ENCODE peak calls at places on chromosomes 3 and 15, in eight cellular contexts. L, S, D, M, H, B, R and V are unnamed samples.
A peak's percentile ranks its signal among the peaks of the same experiment; 100 is the strongest.

GRCh38 chr15:68599153-68599545 is 20.4 kb downstream of the CORO2B start:
- DNase-seq in B (no peak), R (no peak), L (no peak), H (no peak), M (no peak), D (no peak), S (no peak), V (no peak)

GRCh38 chr3:130658666-130659065 is 88.0 kb downstream of the PIK3R4 start:
- DNase-seq in B (no peak), M (peak; percentile 47), D (no peak), L (no peak), H (no peak), S (no peak), R (no peak), V (no peak)

GRCh38 chr15:90877315-90877714 is 7.0 kb upstream of the FES start:
- DNase-seq in D (no peak), R (no peak), L (no peak), M (no peak), B (no peak), S (peak; percentile 55), H (no peak), V (no peak)

GRCh38 chr3:66001626-66002025 is 37.1 kb downstream of the MAGI1 start:
- DNase-seq in S (no peak), M (no peak), D (no peak), R (no peak), B (no peak), H (no peak), L (no peak), V (no peak)

GRCh38 chr3:98018301-98018700 is 16.8 kb downstream of the GABRR3 start:
- DNase-seq in S (no peak), D (no peak), H (no peak), L (no peak), M (no peak), R (no peak), B (no peak), V (no peak)

GRCh38 chr15:79942656-79943481 is 28.1 kb downstream of the BCL2A1 start:
- DNase-seq in R (no peak), B (no peak), L (no peak), S (no peak), M (no peak), D (no peak), H (no peak), V (no peak)

GRCh38 chr3:15982243-15982642 is 184.5 kb upstream of the ANKRD28 start:
- DNase-seq in D (no peak), B (no peak), S (no peak), M (no peak), L (no peak), H (no peak), R (no peak), V (no peak)

GRCh38 chr3:194877311-194878119 is 191.8 kb downstream of the FAM43A start:
- DNase-seq in L (no peak), D (no peak), B (no peak), H (no peak), M (no peak), S (no peak), R (no peak), V (no peak)

GRCh38 chr15:78211189-78211921 is 23.0 kb downstream of the ACSBG1 start:
- DNase-seq in D (no peak), R (no peak), M (peak; percentile 47), S (no peak), L (no peak), B (no peak), H (no peak), V (no peak)

GRCh38 chr15:78209646-78210348 is 24.6 kb downstream of the ACSBG1 start:
- DNase-seq in M (no peak), B (no peak), L (no peak), S (peak; percentile 88), R (no peak), H (peak; percentile 66), D (peak; percentile 6), V (peak; percentile 23)

GRCh38 chr15:78212008-78212407 is 22.4 kb downstream of the ACSBG1 start:
- DNase-seq in D (no peak), R (no peak), M (no peak), B (no peak), L (no peak), H (no peak), S (no peak), V (no peak)

GRCh38 chr15:78208887-78209645 is 25.3 kb downstream of the ACSBG1 start:
- DNase-seq in B (no peak), D (peak; percentile 4), H (no peak), L (no peak), M (no peak), R (no peak), S (no peak), V (peak; percentile 45)

GRCh38 chr15:78210349-78210717 is 24.0 kb downstream of the ACSBG1 start:
- DNase-seq in R (no peak), M (no peak), L (no peak), D (peak; percentile 1), B (no peak), H (no peak), S (no peak), V (peak; percentile 11)
- TF ChIP-seq CTCF in R (no peak), M (no peak), L (no peak), D (no peak), B (no peak), H (no peak), S (no peak), V (no peak)

GRCh38 chr15:38414351-38414750 is 39.6 kb upstream of the FAM98B start:
- DNase-seq in M (peak; percentile 87), L (peak; percentile 54), D (peak; percentile 10), S (no peak), B (no peak), R (no peak), H (no peak), V (no peak)
- TF ChIP-seq CTCF in M (peak; percentile 87), L (peak; percentile 83), D (peak; percentile 64), S (peak; percentile 26), B (peak; percentile 75), R (no peak), H (peak; percentile 59), V (no peak)

GRCh38 chr3:174529298-174529697 is 329.8 kb upstream of the NAALADL2 start:
- DNase-seq in S (no peak), L (no peak), H (no peak), B (no peak), D (no peak), M (no peak), R (no peak), V (no peak)
- TF ChIP-seq CTCF in S (no peak), L (no peak), H (no peak), B (no peak), D (no peak), M (no peak), R (no peak), V (no peak)

DNA sequence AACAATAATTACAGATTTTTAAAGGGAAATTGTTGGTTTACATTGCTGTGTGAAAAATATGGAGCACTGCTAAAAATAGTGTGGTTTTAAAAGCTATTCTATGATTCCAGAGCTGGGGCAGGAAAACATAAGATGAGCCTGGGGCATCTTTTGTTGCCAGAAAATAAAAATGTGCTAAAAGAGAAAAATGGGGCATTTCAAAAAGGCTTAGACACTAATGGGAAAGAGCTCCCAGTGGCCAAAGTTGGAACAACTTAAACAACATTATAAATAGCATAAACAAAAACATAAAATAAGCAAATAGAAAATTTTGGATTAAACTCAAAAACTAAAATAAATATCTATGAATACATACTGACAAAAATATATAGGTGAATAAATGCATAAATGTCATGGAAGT is 478.9 kb downstream of the NLGN1 start:
- DNase-seq in S (no peak), H (no peak), M (no peak), B (no peak), L (no peak), D (no peak), R (no peak), V (no peak)
- TF ChIP-seq CTCF in S (no peak), H (no peak), M (peak; percentile 35), B (peak; percentile 35), L (peak; percentile 48), D (peak; percentile 38), R (no peak), V (no peak)

GRCh38 chr3:143644370-143645089 is 203.7 kb downstream of the SLC9A9 start:
- DNase-seq in L (peak; percentile 22), S (no peak), B (peak; percentile 37), R (no peak), M (peak; percentile 88), H (peak; percentile 56), D (peak; percentile 28), V (no peak)
- TF ChIP-seq CTCF in L (peak; percentile 70), S (peak; percentile 11), B (peak; percentile 79), R (peak; percentile 64), M (peak; percentile 73), H (peak; percentile 67), D (peak; percentile 72), V (no peak)

DNA sequence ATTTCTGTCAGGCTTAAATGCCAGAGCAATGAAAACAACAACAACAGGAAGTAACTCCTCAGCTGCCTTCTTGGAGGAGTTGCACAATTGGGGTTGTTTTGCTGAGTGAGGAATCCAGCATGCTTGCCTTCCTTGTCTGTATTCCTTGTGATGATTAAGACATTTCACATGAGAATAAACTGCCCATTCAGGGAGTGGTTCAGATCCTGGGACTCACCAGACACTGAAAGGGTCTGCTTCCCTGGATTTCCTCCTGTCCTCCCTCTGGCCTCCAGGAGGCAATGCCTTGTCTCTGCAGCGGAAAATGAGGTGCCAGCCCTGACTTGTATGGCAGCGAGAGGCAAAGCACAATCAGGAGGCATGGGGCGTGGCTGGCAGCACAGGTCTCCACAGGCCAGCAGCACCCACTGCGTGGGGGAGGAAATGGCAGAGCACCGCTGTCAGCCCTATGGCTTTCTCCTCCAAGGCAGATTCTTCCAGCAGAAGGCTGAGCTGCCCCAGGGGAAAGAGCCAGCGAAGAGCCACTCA is 41.5 kb downstream of the RBP2 start:
- DNase-seq in B (peak; percentile 95), D (no peak), L (no peak), R (no peak), H (no peak), S (no peak), M (peak; percentile 86), V (no peak)
- TF ChIP-seq CTCF in B (peak; percentile 84), D (no peak), L (no peak), R (no peak), H (no peak), S (no peak), M (no peak), V (no peak)